ENCODE peak calls at places on chromosomes 11 and 22, in five cellular contexts. G, Z, D, X and W are unnamed samples.

GRCh38 chr11:62842171-62842717 is 2.9 kb upstream of the WDR74 start:
- DNase-seq in D (no peak), G (peak), Z (no peak), X (peak), W (no peak)

GRCh38 chr11:21205205-21205604 is 535.8 kb downstream of the NELL1 start:
- DNase-seq in D (no peak), X (no peak), G (peak), Z (no peak), W (no peak)

GRCh38 chr22:47379037-47379436 is 616.6 kb downstream of the TBC1D22A start:
- DNase-seq in X (no peak), G (no peak), Z (no peak), D (no peak), W (peak)

GRCh38 chr11:61700221-61700620 is 20.0 kb downstream of the DAGLA start:
- DNase-seq in X (no peak), D (no peak), G (no peak), Z (no peak), W (no peak)

GRCh38 chr11:45650166-45651095 is 15.0 kb downstream of the CHST1 start:
- DNase-seq in X (no peak), G (no peak), D (no peak), Z (no peak), W (no peak)

GRCh38 chr11:3916962-3917361 is 61.5 kb downstream of the STIM1 start:
- DNase-seq in G (no peak), X (no peak), Z (no peak), D (no peak), W (no peak)

GRCh38 chr11:85845052-85845631 is 10.0 kb upstream of the CCDC83 start:
- DNase-seq in G (no peak), D (no peak), Z (no peak), X (no peak), W (no peak)

GRCh38 chr11:87405356-87405755 is 367.6 kb downstream of the TMEM135 start:
- DNase-seq in D (no peak), X (no peak), Z (no peak), G (no peak), W (no peak)

GRCh38 chr11:87851234-87851633 is 324.0 kb downstream of the RAB38 start:
- DNase-seq in X (no peak), G (no peak), D (no peak), Z (no peak), W (no peak)

GRCh38 chr11:117780456-117780855 is 16.6 kb downstream of the DSCAML1 start:
- DNase-seq in D (no peak), X (no peak), Z (no peak), G (no peak), W (no peak)

GRCh38 chr11:87281496-87281895 is 243.8 kb downstream of the TMEM135 start:
- DNase-seq in G (no peak), X (no peak), D (no peak), Z (no peak), W (no peak)

GRCh38 chr22:44884968-44885805 is 124.6 kb downstream of the PHF21B start:
- DNase-seq in X (no peak), D (no peak), G (no peak), Z (no peak), W (no peak)

GRCh38 chr11:134586726-134587125 is 174.7 kb upstream of the B3GAT1 start:
- DNase-seq in X (no peak), D (no peak), Z (no peak), G (no peak), W (no peak)

GRCh38 chr11:60870276-60870675 is 2.9 kb downstream of the ZP1 start:
- DNase-seq in D (no peak), Z (no peak), X (peak), G (no peak), W (peak)

GRCh38 chr11:103681855-103682254 is 354.6 kb upstream of the DDI1 start:
- DNase-seq in G (no peak), X (no peak), D (no peak), Z (no peak), W (no peak)

GRCh38 chr11:85680897-85681296 is 5.1 kb downstream of the CCDC89 start:
- DNase-seq in G (no peak), D (no peak), Z (no peak), X (peak), W (no peak)

GRCh38 chr22:43484227-43484626 is 72.4 kb downstream of the MPPED1 start:
- DNase-seq in G (no peak), X (no peak), Z (no peak), D (no peak), W (no peak)

GRCh38 chr11:17036666-17037658 is 22.7 kb upstream of the PLEKHA7 start:
- DNase-seq in D (no peak), X (peak), G (peak), Z (no peak), W (no peak)
- TF ChIP-seq CTCF in D (no peak), X (peak), G (peak), Z (no peak), W (no peak)

GRCh38 chr11:19934828-19935259 is 222.2 kb downstream of the NAV2 start:
- DNase-seq in X (no peak), D (no peak), G (no peak), Z (no peak), W (no peak)
- TF ChIP-seq CTCF in X (no peak), D (no peak), G (no peak), Z (no peak), W (peak)

GRCh38 chr11:34623463-34623862 is 2.6 kb downstream of the EHF start:
- DNase-seq in G (no peak), Z (no peak), D (no peak), X (peak), W (no peak)

GRCh38 chr11:34625576-34625975 is 4.7 kb downstream of the EHF start:
- DNase-seq in G (no peak), X (no peak), D (no peak), Z (no peak), W (no peak)

GRCh38 chr11:34621876-34622275 is 983 bp downstream of the EHF start:
- DNase-seq in G (no peak), Z (no peak), X (no peak), D (no peak), W (no peak)

GRCh38 chr11:34626393-34626792 is 5.5 kb downstream of the EHF start:
- DNase-seq in G (no peak), Z (no peak), X (no peak), D (no peak), W (no peak)

DNA sequence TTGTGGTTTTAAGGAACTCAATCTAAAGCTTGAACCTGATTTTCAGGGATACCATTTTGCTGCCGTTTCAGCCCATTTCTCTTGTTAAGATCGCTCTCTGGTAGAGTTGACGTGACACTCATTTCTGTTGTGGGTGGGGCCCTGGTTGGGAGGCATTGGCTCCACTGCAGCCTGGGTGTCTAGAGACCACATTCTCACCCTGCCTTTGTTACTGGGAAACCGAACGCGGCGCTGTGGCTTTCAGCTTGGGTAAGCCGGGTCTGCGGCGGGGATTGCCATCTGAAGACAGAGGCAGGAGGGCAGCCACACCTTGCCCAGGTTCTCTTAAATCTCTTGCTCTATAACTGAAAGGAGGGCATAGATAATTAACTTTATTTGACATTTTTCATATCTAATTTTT is 3.2 kb downstream of the EHF start:
- DNase-seq in D (no peak), G (no peak), X (peak), Z (no peak), W (no peak)
- TF ChIP-seq CTCF in D (no peak), G (no peak), X (no peak), Z (no peak), W (no peak)

DNA sequence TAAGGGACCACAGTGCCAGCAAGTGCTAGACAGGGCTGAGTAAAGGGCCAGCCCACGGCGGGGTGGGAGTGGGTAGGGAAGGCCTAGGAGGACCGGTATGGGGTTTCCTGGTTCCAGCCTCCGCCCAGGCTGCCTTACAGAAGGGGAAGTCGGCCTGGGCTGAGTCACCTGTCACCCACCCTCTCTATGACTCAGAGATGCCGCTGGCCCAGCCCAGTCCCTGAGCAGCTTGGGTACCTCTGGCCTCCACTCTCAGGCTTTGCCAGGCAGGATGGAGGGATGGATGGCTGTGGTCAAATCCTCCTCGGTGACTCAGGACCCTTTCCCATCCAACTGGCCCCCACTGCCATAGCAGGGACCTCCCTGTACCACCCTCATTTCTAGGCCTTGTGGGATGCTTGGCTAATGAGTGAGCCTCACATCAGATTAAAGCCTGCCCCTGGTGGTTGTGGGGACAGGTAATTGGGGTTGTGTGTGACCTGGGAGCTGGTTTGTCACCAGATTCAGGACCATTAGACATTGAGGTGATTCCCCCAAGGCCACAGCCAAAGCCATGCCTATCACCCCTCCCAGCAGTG is 13.9 kb downstream of the SLC35E4 start:
- DNase-seq in X (peak), D (peak), Z (peak), G (no peak), W (no peak)
- TF ChIP-seq CTCF in X (no peak), D (no peak), Z (no peak), G (no peak), W (peak)

GRCh38 chr11:2377511-2378443 is 667 bp downstream of the CD81 start:
- DNase-seq in G (peak), X (peak), D (no peak), Z (no peak), W (peak)

GRCh38 chr11:2375341-2375853 is 1.7 kb upstream of the CD81 start:
- DNase-seq in Z (no peak), D (no peak), X (no peak), G (no peak), W (peak)

GRCh38 chr11:2375964-2376551 is 1.1 kb upstream of the CD81 start:
- DNase-seq in X (no peak), D (no peak), Z (no peak), G (no peak), W (peak)

GRCh38 chr11:2378527-2379210 is 1.6 kb downstream of the CD81 start:
- DNase-seq in D (no peak), G (no peak), X (no peak), Z (no peak), W (peak)

DNA sequence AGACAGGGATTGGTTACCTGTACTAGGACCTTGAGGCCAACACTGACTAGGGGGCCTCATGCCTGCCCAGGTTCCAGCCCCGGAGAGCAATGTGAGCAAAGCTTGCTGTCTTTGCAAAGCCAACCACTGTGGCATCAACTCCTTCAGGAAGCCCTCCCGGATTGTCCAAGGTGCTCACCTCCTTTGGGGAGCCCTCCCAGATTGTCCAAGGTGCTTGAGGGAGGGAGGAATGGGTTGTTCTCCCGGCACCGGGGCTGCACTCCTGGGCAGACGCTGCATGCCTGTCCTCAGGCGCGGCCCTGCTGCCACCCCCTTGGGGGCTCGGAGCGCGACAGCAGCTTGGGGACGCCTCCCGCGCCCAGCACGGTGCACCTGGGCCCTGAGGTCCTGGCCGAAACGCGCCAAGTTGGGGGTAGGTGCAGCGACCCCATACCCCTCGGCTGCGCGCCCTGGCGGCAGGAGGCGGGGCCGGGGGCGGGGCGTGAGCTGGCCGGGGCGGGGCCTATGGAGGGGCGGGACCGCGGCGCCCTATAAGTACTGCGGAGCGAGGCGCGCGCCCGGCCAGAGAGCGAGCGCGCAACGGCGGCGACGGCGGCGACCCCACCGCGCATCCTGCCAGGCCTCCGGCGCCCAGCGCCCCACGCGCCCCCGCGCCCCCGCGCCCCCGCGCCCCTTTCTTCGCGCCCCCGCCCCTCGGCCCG is at the start of gene CD81:
- DNase-seq in D (no peak), G (peak), Z (no peak), X (peak), W (peak)
- TF ChIP-seq CTCF in D (no peak), G (no peak), Z (no peak), X (no peak), W (peak)

GRCh38 chr11:12149672-12150225 is 39.4 kb downstream of the MICAL2 start:
- DNase-seq in G (no peak), Z (no peak), D (no peak), X (peak), W (no peak)

GRCh38 chr11:12150831-12151382 is 40.5 kb downstream of the MICAL2 start:
- DNase-seq in X (no peak), Z (no peak), D (no peak), G (no peak), W (no peak)

GRCh38 chr11:12147827-12148226 is 37.4 kb downstream of the MICAL2 start:
- DNase-seq in Z (no peak), G (no peak), D (no peak), X (no peak), W (no peak)

GRCh38 chr11:12148882-12149281 is 38.5 kb downstream of the MICAL2 start:
- DNase-seq in X (no peak), Z (no peak), D (no peak), G (no peak), W (no peak)

GRCh38 chr11:12148466-12148865 is 38.1 kb downstream of the MICAL2 start:
- DNase-seq in G (no peak), D (no peak), Z (no peak), X (no peak), W (no peak)
- TF ChIP-seq CTCF in G (no peak), D (no peak), Z (no peak), X (no peak), W (no peak)

GRCh38 chr11:101912823-101913284 is 2.0 kb upstream of the CEP126 start:
- DNase-seq in Z (no peak), X (no peak), D (no peak), G (no peak), W (no peak)
- TF ChIP-seq CTCF in Z (no peak), X (no peak), D (no peak), G (no peak), W (no peak)

DNA sequence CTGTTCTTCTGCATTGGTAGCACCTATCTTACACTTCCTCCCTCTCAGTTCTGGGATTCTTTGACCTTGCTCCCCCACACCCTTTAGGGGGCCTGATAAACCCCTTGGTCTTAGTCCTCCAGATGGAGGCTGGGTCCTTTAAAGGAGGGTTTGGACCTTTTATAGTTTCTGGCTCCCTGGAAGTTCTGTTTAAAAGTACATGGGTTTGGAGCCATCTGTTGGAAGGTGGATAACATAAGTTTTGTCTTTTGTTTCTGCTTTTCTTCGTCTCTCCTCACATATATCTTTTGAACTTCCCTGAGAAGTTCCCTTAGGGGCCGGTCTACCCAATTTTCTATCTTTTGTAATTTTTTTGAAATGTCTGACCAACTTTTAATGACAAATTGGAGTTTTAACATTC is 17.9 kb upstream of the HYLS1 start:
- DNase-seq in X (no peak), G (no peak), D (no peak), Z (no peak), W (no peak)
- TF ChIP-seq CTCF in X (no peak), G (no peak), D (no peak), Z (no peak), W (peak)